ENCODE peak calls at places on chromosomes 6 and 20, in nine cellular contexts. One of them, this sample, is unnamed.

GRCh38 chr6:135851442-135852271 is at the start of gene PDE7B:
- DNase-seq in OCI-LY7: peak
- DNase-seq in Peyer's patch: peak
- DNase-seq in IMR-90: peak
- DNase-seq in astrocyte: peak
- DNase-seq in left ventricle myocardium inferior: peak
- DNase-seq in uterus: peak
- DNase-seq in astrocyte of the spinal cord: peak
- DNase-seq in epithelial cell of esophagus: peak
- DNase-seq in this sample: peak

GRCh38 chr6:146543940-146544661 is 468 bp downstream of the RAB32 start:
- DNase-seq in OCI-LY7: no peak
- DNase-seq in Peyer's patch: no peak
- DNase-seq in IMR-90: peak
- DNase-seq in astrocyte: peak
- DNase-seq in left ventricle myocardium inferior: peak
- DNase-seq in uterus: peak
- DNase-seq in astrocyte of the spinal cord: peak
- DNase-seq in epithelial cell of esophagus: peak
- DNase-seq in this sample: peak

GRCh38 chr6:44217332-44218143 is 812 bp downstream of the MYMX start:
- DNase-seq in OCI-LY7: no peak
- DNase-seq in Peyer's patch: no peak
- DNase-seq in IMR-90: peak
- DNase-seq in astrocyte: peak
- DNase-seq in left ventricle myocardium inferior: peak
- DNase-seq in uterus: no peak
- DNase-seq in astrocyte of the spinal cord: peak
- DNase-seq in epithelial cell of esophagus: peak
- DNase-seq in this sample: no peak

GRCh38 chr6:132404330-132404729 is 3.1 kb upstream of the MOXD1 start:
- DNase-seq in OCI-LY7: no peak
- DNase-seq in Peyer's patch: no peak
- DNase-seq in IMR-90: no peak
- DNase-seq in astrocyte: no peak
- DNase-seq in left ventricle myocardium inferior: no peak
- DNase-seq in uterus: no peak
- DNase-seq in astrocyte of the spinal cord: no peak
- DNase-seq in epithelial cell of esophagus: no peak
- DNase-seq in this sample: no peak

GRCh38 chr6:21886601-21887091 is 293.1 kb downstream of the SOX4 start:
- DNase-seq in OCI-LY7: no peak
- DNase-seq in Peyer's patch: no peak
- DNase-seq in IMR-90: peak
- DNase-seq in astrocyte: peak
- DNase-seq in left ventricle myocardium inferior: no peak
- DNase-seq in uterus: no peak
- DNase-seq in astrocyte of the spinal cord: peak
- DNase-seq in epithelial cell of esophagus: peak
- DNase-seq in this sample: peak

GRCh38 chr20:4697874-4698221 is 23.9 kb upstream of the PRND start:
- DNase-seq in OCI-LY7: no peak
- DNase-seq in Peyer's patch: no peak
- DNase-seq in IMR-90: no peak
- DNase-seq in astrocyte: no peak
- DNase-seq in left ventricle myocardium inferior: no peak
- DNase-seq in uterus: no peak
- DNase-seq in astrocyte of the spinal cord: no peak
- DNase-seq in epithelial cell of esophagus: no peak
- DNase-seq in this sample: no peak

GRCh38 chr6:127564761-127565160 is 12.2 kb upstream of the C6orf58 start:
- DNase-seq in OCI-LY7: no peak
- DNase-seq in Peyer's patch: no peak
- DNase-seq in IMR-90: no peak
- DNase-seq in astrocyte: no peak
- DNase-seq in left ventricle myocardium inferior: no peak
- DNase-seq in uterus: no peak
- DNase-seq in astrocyte of the spinal cord: no peak
- DNase-seq in epithelial cell of esophagus: no peak
- DNase-seq in this sample: no peak

GRCh38 chr6:119337252-119337651 is 12.3 kb downstream of the MAN1A1 start:
- DNase-seq in OCI-LY7: no peak
- DNase-seq in Peyer's patch: no peak
- DNase-seq in IMR-90: no peak
- DNase-seq in astrocyte: no peak
- DNase-seq in left ventricle myocardium inferior: no peak
- DNase-seq in uterus: no peak
- DNase-seq in astrocyte of the spinal cord: no peak
- DNase-seq in epithelial cell of esophagus: no peak
- DNase-seq in this sample: no peak

GRCh38 chr20:16444056-16444777 is 129.0 kb downstream of the KIF16B start:
- DNase-seq in OCI-LY7: no peak
- DNase-seq in Peyer's patch: no peak
- DNase-seq in IMR-90: peak
- DNase-seq in astrocyte: no peak
- DNase-seq in left ventricle myocardium inferior: no peak
- DNase-seq in uterus: no peak
- DNase-seq in astrocyte of the spinal cord: no peak
- DNase-seq in epithelial cell of esophagus: no peak
- DNase-seq in this sample: peak

GRCh38 chr6:35780719-35781118 is at the start of gene CLPSL1:
- DNase-seq in OCI-LY7: no peak
- DNase-seq in Peyer's patch: no peak
- DNase-seq in IMR-90: no peak
- DNase-seq in astrocyte: no peak
- DNase-seq in left ventricle myocardium inferior: no peak
- DNase-seq in uterus: no peak
- DNase-seq in astrocyte of the spinal cord: no peak
- DNase-seq in epithelial cell of esophagus: no peak
- DNase-seq in this sample: no peak

GRCh38 chr20:57451759-57452661 is 60.8 kb downstream of the RBM38 start:
- DNase-seq in OCI-LY7: peak
- DNase-seq in Peyer's patch: peak
- DNase-seq in IMR-90: no peak
- DNase-seq in astrocyte: no peak
- DNase-seq in left ventricle myocardium inferior: no peak
- DNase-seq in uterus: no peak
- DNase-seq in astrocyte of the spinal cord: no peak
- DNase-seq in epithelial cell of esophagus: no peak
- DNase-seq in this sample: no peak

GRCh38 chr6:155100087-155100486 is 105.0 kb downstream of the TIAM2 start:
- DNase-seq in OCI-LY7: no peak
- DNase-seq in Peyer's patch: no peak
- DNase-seq in IMR-90: peak
- DNase-seq in astrocyte: peak
- DNase-seq in left ventricle myocardium inferior: peak
- DNase-seq in uterus: no peak
- DNase-seq in astrocyte of the spinal cord: peak
- DNase-seq in epithelial cell of esophagus: no peak
- DNase-seq in this sample: no peak

GRCh38 chr6:17986656-17987575 is 519 bp downstream of the KIF13A start:
- DNase-seq in OCI-LY7: peak
- DNase-seq in Peyer's patch: peak
- DNase-seq in IMR-90: peak
- DNase-seq in astrocyte: no peak
- DNase-seq in left ventricle myocardium inferior: peak
- DNase-seq in uterus: peak
- DNase-seq in astrocyte of the spinal cord: peak
- DNase-seq in epithelial cell of esophagus: peak
- DNase-seq in this sample: peak

GRCh38 chr6:161486903-161487531 is 213.2 kb upstream of the AGPAT4 start:
- DNase-seq in OCI-LY7: no peak
- DNase-seq in Peyer's patch: no peak
- DNase-seq in IMR-90: no peak
- DNase-seq in astrocyte: peak
- DNase-seq in left ventricle myocardium inferior: no peak
- DNase-seq in uterus: no peak
- DNase-seq in astrocyte of the spinal cord: peak
- DNase-seq in epithelial cell of esophagus: peak
- DNase-seq in this sample: no peak

GRCh38 chr20:41428285-41428684 is 61.7 kb upstream of the EMILIN3 start:
- DNase-seq in OCI-LY7: no peak
- DNase-seq in Peyer's patch: no peak
- DNase-seq in IMR-90: peak
- DNase-seq in astrocyte: peak
- DNase-seq in left ventricle myocardium inferior: no peak
- DNase-seq in uterus: no peak
- DNase-seq in astrocyte of the spinal cord: peak
- DNase-seq in epithelial cell of esophagus: peak
- DNase-seq in this sample: peak

GRCh38 chr6:145842693-145843546 is 28.3 kb upstream of the FBXO30 start:
- DNase-seq in OCI-LY7: no peak
- DNase-seq in Peyer's patch: no peak
- DNase-seq in IMR-90: peak
- DNase-seq in astrocyte: no peak
- DNase-seq in left ventricle myocardium inferior: no peak
- DNase-seq in uterus: no peak
- DNase-seq in astrocyte of the spinal cord: no peak
- DNase-seq in epithelial cell of esophagus: peak
- DNase-seq in this sample: peak

GRCh38 chr6:43744931-43745727 is 24.9 kb upstream of the VEGFA start:
- DNase-seq in OCI-LY7: no peak
- DNase-seq in Peyer's patch: no peak
- DNase-seq in IMR-90: no peak
- DNase-seq in astrocyte: no peak
- DNase-seq in left ventricle myocardium inferior: no peak
- DNase-seq in uterus: no peak
- DNase-seq in astrocyte of the spinal cord: no peak
- DNase-seq in epithelial cell of esophagus: no peak
- DNase-seq in this sample: no peak

DNA sequence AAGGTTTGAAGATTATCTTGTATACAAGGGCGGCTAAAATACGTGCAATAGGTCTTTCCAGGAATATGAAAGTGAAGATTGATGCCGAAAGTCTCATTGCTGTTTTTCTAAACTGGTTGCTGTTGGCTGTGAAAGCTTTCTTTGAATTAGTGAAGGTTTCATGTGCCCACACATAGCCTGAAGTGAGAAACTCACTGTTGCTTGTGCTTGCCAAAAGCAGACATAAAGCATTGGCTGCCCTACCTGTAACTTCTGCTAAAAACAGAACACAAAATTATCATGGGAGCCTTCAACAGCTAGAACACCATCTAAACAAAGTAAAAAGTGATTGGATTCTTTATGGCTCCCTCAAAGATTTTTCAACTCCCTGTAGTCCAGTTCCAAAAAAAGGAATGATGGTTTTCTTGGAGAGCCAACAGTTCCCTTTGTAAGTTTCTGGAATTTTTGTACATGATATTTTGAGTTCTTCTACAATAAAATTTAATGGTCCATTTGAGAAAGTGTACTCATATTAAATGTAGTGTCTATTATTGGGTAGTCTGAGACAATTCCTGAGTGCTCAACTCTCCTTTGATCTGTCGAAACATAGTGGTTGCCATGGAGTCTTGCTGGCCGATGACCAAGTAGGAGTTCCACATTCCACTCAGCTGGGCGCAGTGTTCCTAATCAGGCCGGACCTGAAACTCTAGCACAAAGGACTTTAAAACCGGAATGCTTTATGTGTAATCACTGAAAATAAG is 68.5 kb downstream of the PLEKHG1 start:
- DNase-seq in OCI-LY7: no peak
- DNase-seq in Peyer's patch: peak
- DNase-seq in IMR-90: peak
- DNase-seq in astrocyte: peak
- DNase-seq in left ventricle myocardium inferior: peak
- DNase-seq in uterus: peak
- DNase-seq in astrocyte of the spinal cord: peak
- DNase-seq in epithelial cell of esophagus: peak
- DNase-seq in this sample: peak
- TF ChIP-seq CTCF in OCI-LY7: no peak
- TF ChIP-seq CTCF in Peyer's patch: no peak
- TF ChIP-seq CTCF in IMR-90: no peak
- TF ChIP-seq CTCF in astrocyte: peak
- TF ChIP-seq CTCF in left ventricle myocardium inferior: peak
- TF ChIP-seq CTCF in uterus: peak
- TF ChIP-seq CTCF in astrocyte of the spinal cord: peak
- TF ChIP-seq CTCF in epithelial cell of esophagus: peak
- TF ChIP-seq CTCF in this sample: peak

GRCh38 chr6:121730616-121731015 is 295.2 kb downstream of the GJA1 start:
- DNase-seq in OCI-LY7: no peak
- DNase-seq in Peyer's patch: no peak
- DNase-seq in IMR-90: no peak
- DNase-seq in astrocyte: no peak
- DNase-seq in left ventricle myocardium inferior: no peak
- DNase-seq in uterus: no peak
- DNase-seq in astrocyte of the spinal cord: no peak
- DNase-seq in epithelial cell of esophagus: no peak
- DNase-seq in this sample: no peak
- H3K4me3 ChIP-seq in OCI-LY7: no peak
- H3K4me3 ChIP-seq in Peyer's patch: no peak
- H3K4me3 ChIP-seq in IMR-90: no peak
- H3K4me3 ChIP-seq in astrocyte: no peak
- H3K4me3 ChIP-seq in left ventricle myocardium inferior: no peak
- H3K4me3 ChIP-seq in uterus: no peak
- H3K4me3 ChIP-seq in astrocyte of the spinal cord: no peak
- H3K4me3 ChIP-seq in epithelial cell of esophagus: no peak
- H3K4me3 ChIP-seq in this sample: no peak

DNA sequence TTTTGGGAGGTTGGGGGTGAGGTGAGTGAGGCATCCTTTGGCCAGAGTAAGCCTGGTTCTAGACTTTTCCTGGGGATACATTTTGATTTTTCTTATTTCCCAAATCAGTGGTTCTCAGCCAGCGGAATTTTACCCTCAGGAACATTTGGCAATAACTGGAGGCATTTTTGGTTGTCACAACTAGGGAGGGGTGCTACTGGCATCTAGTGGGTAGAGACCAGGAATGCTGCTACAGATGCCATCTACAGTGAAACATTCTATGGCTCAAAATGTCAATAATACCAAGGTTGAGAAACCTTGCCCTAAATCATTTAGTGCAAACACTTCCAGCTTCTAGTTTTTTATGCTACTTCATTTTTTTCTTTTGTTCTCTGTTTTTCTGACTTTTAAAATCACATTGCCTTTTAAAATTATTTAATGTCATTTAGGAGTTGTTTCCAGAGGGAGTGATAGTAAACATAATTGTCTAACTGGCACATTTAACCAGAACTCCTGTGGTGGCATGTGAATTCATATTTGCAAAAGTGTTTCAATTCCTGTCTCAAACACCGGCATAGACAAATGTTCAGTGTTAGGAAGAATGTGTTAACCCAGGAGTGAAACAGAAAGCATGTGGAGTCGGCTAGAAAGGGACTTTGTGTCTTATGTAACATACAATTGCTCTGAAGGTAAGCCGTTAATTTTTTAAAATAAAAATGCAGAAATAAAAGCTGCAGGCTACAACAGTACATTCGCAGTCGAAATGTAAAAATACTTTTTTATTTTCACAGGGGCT is 59.0 kb downstream of the QRSL1 start:
- DNase-seq in OCI-LY7: peak
- DNase-seq in Peyer's patch: no peak
- DNase-seq in IMR-90: no peak
- DNase-seq in astrocyte: no peak
- DNase-seq in left ventricle myocardium inferior: no peak
- DNase-seq in uterus: no peak
- DNase-seq in astrocyte of the spinal cord: no peak
- DNase-seq in epithelial cell of esophagus: peak
- DNase-seq in this sample: no peak
- TF ChIP-seq CTCF in OCI-LY7: peak
- TF ChIP-seq CTCF in Peyer's patch: peak
- TF ChIP-seq CTCF in IMR-90: no peak
- TF ChIP-seq CTCF in astrocyte: no peak
- TF ChIP-seq CTCF in left ventricle myocardium inferior: no peak
- TF ChIP-seq CTCF in uterus: no peak
- TF ChIP-seq CTCF in astrocyte of the spinal cord: no peak
- TF ChIP-seq CTCF in epithelial cell of esophagus: peak
- TF ChIP-seq CTCF in this sample: no peak

GRCh38 chr20:59004493-59004762 is 2.6 kb downstream of the CTSZ start:
- DNase-seq in OCI-LY7: no peak
- DNase-seq in Peyer's patch: no peak
- DNase-seq in IMR-90: no peak
- DNase-seq in astrocyte: no peak
- DNase-seq in left ventricle myocardium inferior: peak
- DNase-seq in uterus: no peak
- DNase-seq in astrocyte of the spinal cord: no peak
- DNase-seq in epithelial cell of esophagus: no peak
- DNase-seq in this sample: no peak
- H3K4me3 ChIP-seq in OCI-LY7: peak
- H3K4me3 ChIP-seq in Peyer's patch: peak
- H3K4me3 ChIP-seq in IMR-90: no peak
- H3K4me3 ChIP-seq in astrocyte: no peak
- H3K4me3 ChIP-seq in left ventricle myocardium inferior: peak
- H3K4me3 ChIP-seq in uterus: no peak
- H3K4me3 ChIP-seq in astrocyte of the spinal cord: no peak
- H3K4me3 ChIP-seq in epithelial cell of esophagus: no peak
- H3K4me3 ChIP-seq in this sample: no peak

This sample was measured in choroid plexus epithelial cell.